ENCODE peak calls at places on chromosomes 5 and 9, in seven cellular contexts. U is activated CD8-positive, alpha-beta memory T cell treated with anti-CD3 and anti-CD28 coated beads for 1 hour; R is GM20000; C is cardiac fibroblast; J is NCI-H2171; Q is choroid plexus epithelial cell; X is neural progenitor cell. L is an unnamed sample.

GRCh38 chr5:73856972-73857371 is 231.0 kb downstream of the ARHGEF28 start:
- DNase-seq in U (no peak), J (no peak), X (no peak), C (peak), Q (peak), R (no peak), L (no peak)

GRCh38 chr5:14261856-14262611 is 118.9 kb downstream of the TRIO start:
- DNase-seq in Q (no peak), C (no peak), J (no peak), X (no peak), U (no peak), R (no peak), L (no peak)

GRCh38 chr5:135269224-135269623 is 129.8 kb downstream of the MACROH2A1 start:
- DNase-seq in X (no peak), U (no peak), C (no peak), J (no peak), Q (no peak), R (no peak), L (no peak)

GRCh38 chr9:124629600-124629999 is 122.4 kb upstream of the NR5A1 start:
- DNase-seq in Q (peak), R (no peak), X (no peak), U (no peak), J (no peak), C (peak), L (no peak)

GRCh38 chr9:92170848-92171247 is 55.6 kb upstream of the SPTLC1 start:
- DNase-seq in U (no peak), J (no peak), Q (no peak), X (no peak), R (no peak), C (no peak), L (no peak)

GRCh38 chr9:33782395-33783152 is 12.8 kb upstream of the PRSS3 start:
- DNase-seq in R (no peak), Q (peak), X (no peak), C (peak), U (no peak), J (no peak), L (no peak)

GRCh38 chr5:83377131-83377865 is 94.2 kb upstream of the VCAN start:
- DNase-seq in C (peak), J (no peak), Q (peak), U (no peak), X (no peak), R (no peak), L (no peak)

GRCh38 chr9:76964612-76965011 is 54.8 kb upstream of the FOXB2 start:
- DNase-seq in R (no peak), C (no peak), U (no peak), Q (no peak), J (no peak), X (no peak), L (no peak)

GRCh38 chr5:39730011-39730410 is 305.2 kb upstream of the DAB2 start:
- DNase-seq in R (no peak), U (no peak), X (no peak), Q (no peak), C (no peak), J (no peak), L (no peak)

GRCh38 chr5:31859096-31859495 is 220.2 kb downstream of the PDZD2 start:
- DNase-seq in R (no peak), J (no peak), X (no peak), Q (no peak), U (no peak), C (no peak), L (no peak)

GRCh38 chr5:43589310-43589709 is 13.7 kb upstream of the NNT start:
- DNase-seq in Q (no peak), X (no peak), J (no peak), R (no peak), U (no peak), C (no peak), L (no peak)

GRCh38 chr9:131418143-131419028 is 24.5 kb downstream of the PRRC2B start:
- DNase-seq in Q (no peak), R (no peak), J (peak), U (no peak), C (no peak), X (peak), L (no peak)

GRCh38 chr9:137506702-137507171 is 43.5 kb downstream of the PNPLA7 start:
- DNase-seq in Q (no peak), U (no peak), J (peak), R (no peak), C (no peak), X (no peak), L (no peak)

GRCh38 chr5:1640276-1640898 is 116.6 kb upstream of the LPCAT1 start:
- DNase-seq in R (no peak), Q (no peak), J (no peak), U (no peak), C (no peak), X (no peak), L (no peak)

GRCh38 chr5:134345996-134346395 is 21.0 kb downstream of the CDKL3 start:
- DNase-seq in Q (no peak), J (no peak), R (no peak), C (no peak), X (no peak), U (no peak), L (no peak)

GRCh38 chr5:60961685-60962084 is 16.7 kb downstream of the NDUFAF2 start:
- DNase-seq in C (peak), R (no peak), U (no peak), Q (peak), J (no peak), X (no peak), L (no peak)

GRCh38 chr9:71541436-71541835 is 226.9 kb downstream of the CEMIP2 start:
- DNase-seq in U (no peak), X (no peak), C (no peak), R (no peak), Q (no peak), J (no peak), L (no peak)

GRCh38 chr9:133803028-133803585 is 65.0 kb upstream of the SARDH start:
- DNase-seq in U (no peak), C (peak), X (no peak), Q (peak), R (no peak), J (no peak), L (no peak)

GRCh38 chr9:112754578-112754977 is 4.0 kb downstream of the SNX30 start:
- DNase-seq in R (peak), Q (no peak), U (no peak), C (peak), X (no peak), J (no peak), L (no peak)

GRCh38 chr9:2837915-2838314 is 6.0 kb downstream of the PUM3 start:
- DNase-seq in J (peak), C (peak), Q (peak), X (no peak), R (no peak), U (no peak), L (no peak)

GRCh38 chr9:382383-382782 is 167.7 kb downstream of the DOCK8 start:
- DNase-seq in J (no peak), U (no peak), X (no peak), Q (no peak), R (no peak), C (no peak), L (no peak)

L was measured in cerebellar nuclear complex.